ENCODE peak calls at places on chromosomes 2 and 18, in six cellular contexts. Z, Q, D, E, I and B are unnamed samples.

GRCh38 chr2:119659601-119660342 is 19.2 kb upstream of the TMEM177 start:
- DNase-seq in Z (no peak), Q (peak; percentile 61), D (no peak), E (peak; percentile 80), I (peak; percentile 49), B (no peak)

GRCh38 chr18:21196426-21196825 is 45.6 kb upstream of the GREB1L start:
- DNase-seq in Z (no peak), Q (no peak), D (no peak), E (no peak), I (no peak), B (no peak)

GRCh38 chr2:127105656-127106456 is 1.1 kb downstream of the BIN1 start:
- DNase-seq in Z (no peak), Q (no peak), D (no peak), E (peak; percentile 71), I (no peak), B (no peak)

GRCh38 chr2:96927420-96928171 is 57.7 kb upstream of the SEMA4C start:
- DNase-seq in Z (no peak), Q (no peak), D (no peak), E (no peak), I (no peak), B (no peak)

GRCh38 chr2:39252888-39253518 is 9.2 kb upstream of the CDKL4 start:
- DNase-seq in Z (no peak), Q (no peak), D (no peak), E (no peak), I (no peak), B (no peak)

GRCh38 chr2:190318931-190319556 is 582 bp downstream of the HIBCH start:
- DNase-seq in Z (no peak), Q (no peak), D (peak; percentile 2), E (no peak), I (no peak), B (no peak)

GRCh38 chr2:128311755-128312341 is 6.8 kb downstream of the HS6ST1 start:
- DNase-seq in Z (no peak), Q (no peak), D (no peak), E (peak; percentile 44), I (no peak), B (peak; percentile 8)

GRCh38 chr2:64767670-64768425 is 114.1 kb upstream of the SERTAD2 start:
- DNase-seq in Z (no peak), Q (peak; percentile 76), D (peak; percentile 72), E (peak; percentile 82), I (peak; percentile 54), B (peak; percentile 77)

GRCh38 chr2:164014068-164014577 is 278.3 kb upstream of the FIGN start:
- DNase-seq in Z (no peak), Q (no peak), D (no peak), E (no peak), I (no peak), B (no peak)

GRCh38 chr2:460861-461260 is 173.0 kb upstream of the ALKAL2 start:
- DNase-seq in Z (no peak), Q (no peak), D (no peak), E (no peak), I (no peak), B (no peak)

GRCh38 chr18:415627-416612 is 84.6 kb downstream of the COLEC12 start:
- DNase-seq in Z (no peak), Q (no peak), D (no peak), E (no peak), I (no peak), B (no peak)

GRCh38 chr2:187989925-187990623 is 301.6 kb upstream of the GULP1 start:
- DNase-seq in Z (no peak), Q (no peak), D (no peak), E (no peak), I (no peak), B (no peak)

GRCh38 chr2:206981089-206981674 is 41.9 kb downstream of the CPO start:
- DNase-seq in Z (no peak), Q (no peak), D (no peak), E (no peak), I (no peak), B (no peak)

GRCh38 chr2:28219134-28219533 is 173.5 kb upstream of the FOSL2 start:
- DNase-seq in Z (no peak), Q (no peak), D (no peak), E (no peak), I (no peak), B (no peak)

GRCh38 chr2:37414470-37414949 is 70.1 kb downstream of the QPCT start:
- DNase-seq in Z (peak; percentile 53), Q (peak; percentile 27), D (no peak), E (no peak), I (peak; percentile 39), B (no peak)

GRCh38 chr2:226839960-226840359 is 4.1 kb downstream of the RHBDD1 start:
- DNase-seq in Z (no peak), Q (no peak), D (no peak), E (no peak), I (no peak), B (no peak)

GRCh38 chr2:54514819-54515569 is 58.9 kb downstream of the SPTBN1 start:
- DNase-seq in Z (no peak), Q (no peak), D (no peak), E (no peak), I (no peak), B (no peak)

GRCh38 chr18:43665239-43665788 is 388.0 kb upstream of the SYT4 start:
- DNase-seq in Z (no peak), Q (no peak), D (no peak), E (no peak), I (no peak), B (no peak)

GRCh38 chr18:43663159-43663558 is 385.9 kb upstream of the SYT4 start:
- DNase-seq in Z (no peak), Q (no peak), D (no peak), E (no peak), I (no peak), B (no peak)

GRCh38 chr18:43664487-43665008 is 387.3 kb upstream of the SYT4 start:
- DNase-seq in Z (no peak), Q (no peak), D (no peak), E (no peak), I (no peak), B (no peak)

GRCh38 chr18:43661570-43661969 is 384.3 kb upstream of the SYT4 start:
- DNase-seq in Z (peak; percentile 4), Q (no peak), D (no peak), E (peak; percentile 49), I (peak; percentile 1), B (no peak)

GRCh38 chr18:43662657-43663056 is 385.4 kb upstream of the SYT4 start:
- DNase-seq in Z (no peak), Q (no peak), D (no peak), E (no peak), I (no peak), B (no peak)
- TF ChIP-seq TAF1 in Z (no peak), Q (no peak), D (no peak), E (no peak), I (no peak), B (no peak)

DNA sequence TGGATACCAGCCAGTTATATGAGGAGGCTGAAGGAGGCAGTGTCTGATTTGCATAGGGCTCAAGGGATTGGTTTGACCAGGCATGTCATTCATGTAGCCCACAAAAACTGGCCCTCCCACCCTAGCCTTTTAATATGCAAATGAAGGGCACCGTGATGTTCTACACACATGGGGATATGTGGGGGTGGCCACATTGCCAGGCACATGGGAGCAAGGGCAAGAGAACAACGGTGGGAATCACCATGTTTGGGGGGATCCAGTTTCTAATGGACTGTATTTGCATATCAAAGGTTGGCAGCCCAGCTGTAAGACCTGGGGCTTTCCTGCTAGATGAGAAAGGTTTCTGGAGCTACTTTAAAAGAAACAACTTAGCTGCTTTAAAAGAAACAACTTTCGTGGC is 65.1 kb upstream of the SLC25A52 start:
- DNase-seq in Z (peak; percentile 31), Q (no peak), D (no peak), E (peak; percentile 78), I (no peak), B (no peak)
- TF ChIP-seq POLR2A in Z (no peak), Q (no peak), D (no peak), E (no peak), I (no peak), B (no peak)

GRCh38 chr18:58861853-58862252 is 2.8 kb upstream of the ZNF532 start:
- DNase-seq in Z (no peak), Q (no peak), D (no peak), E (no peak), I (no peak), B (no peak)

GRCh38 chr18:58865009-58865345 is 300 bp downstream of the ZNF532 start:
- DNase-seq in Z (no peak), Q (no peak), D (no peak), E (no peak), I (no peak), B (no peak)

GRCh38 chr18:58862851-58863538 is 1.7 kb upstream of the ZNF532 start:
- DNase-seq in Z (no peak), Q (no peak), D (peak; percentile 49), E (peak; percentile 64), I (no peak), B (peak; percentile 40)

GRCh38 chr18:58862404-58862803 is 2.3 kb upstream of the ZNF532 start:
- DNase-seq in Z (no peak), Q (no peak), D (no peak), E (no peak), I (no peak), B (no peak)

DNA sequence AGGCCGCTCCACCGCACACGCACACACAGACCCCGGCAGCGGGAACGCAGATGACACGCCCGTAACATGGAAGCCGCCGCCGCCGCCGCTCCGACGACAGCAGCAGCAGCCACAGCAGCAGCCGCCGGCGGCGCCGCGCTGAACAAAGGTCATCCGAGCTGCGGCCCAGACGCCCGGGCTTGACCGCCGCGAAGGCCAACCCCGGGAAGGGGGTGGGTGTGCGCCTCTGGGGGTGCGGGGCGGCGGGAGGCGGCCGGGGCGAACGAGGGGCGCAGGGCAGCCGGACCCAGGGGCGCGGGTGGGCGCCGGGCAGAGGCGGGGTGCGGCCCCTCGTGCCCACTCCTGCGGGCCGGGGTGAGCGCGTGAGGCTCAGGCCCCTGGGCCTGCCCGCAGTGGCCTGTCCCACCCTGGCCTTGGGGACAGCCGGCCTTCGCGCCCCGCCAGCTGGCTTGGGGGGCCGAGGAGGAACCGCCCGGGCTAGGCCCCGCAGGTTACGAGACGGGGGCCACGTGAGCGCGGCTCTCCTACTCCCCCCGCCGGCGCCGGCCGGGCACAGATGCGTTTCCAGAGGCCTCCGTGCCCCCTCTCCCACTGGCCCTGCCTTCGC is 1.0 kb upstream of the ZNF532 start:
- DNase-seq in Z (no peak), Q (no peak), D (peak; percentile 44), E (no peak), I (no peak), B (peak; percentile 48)
- TF ChIP-seq POLR2AphosphoS5 in Z (no peak), Q (no peak), D (no peak), E (peak; percentile 22), I (no peak), B (no peak)

GRCh38 chr18:3998698-3999333 is 456.3 kb downstream of the DLGAP1 start:
- DNase-seq in Z (no peak), Q (peak; percentile 23), D (no peak), E (no peak), I (peak; percentile 14), B (no peak)

GRCh38 chr18:3994061-3994687 is 460.9 kb downstream of the DLGAP1 start:
- DNase-seq in Z (no peak), Q (no peak), D (no peak), E (no peak), I (no peak), B (no peak)

DNA sequence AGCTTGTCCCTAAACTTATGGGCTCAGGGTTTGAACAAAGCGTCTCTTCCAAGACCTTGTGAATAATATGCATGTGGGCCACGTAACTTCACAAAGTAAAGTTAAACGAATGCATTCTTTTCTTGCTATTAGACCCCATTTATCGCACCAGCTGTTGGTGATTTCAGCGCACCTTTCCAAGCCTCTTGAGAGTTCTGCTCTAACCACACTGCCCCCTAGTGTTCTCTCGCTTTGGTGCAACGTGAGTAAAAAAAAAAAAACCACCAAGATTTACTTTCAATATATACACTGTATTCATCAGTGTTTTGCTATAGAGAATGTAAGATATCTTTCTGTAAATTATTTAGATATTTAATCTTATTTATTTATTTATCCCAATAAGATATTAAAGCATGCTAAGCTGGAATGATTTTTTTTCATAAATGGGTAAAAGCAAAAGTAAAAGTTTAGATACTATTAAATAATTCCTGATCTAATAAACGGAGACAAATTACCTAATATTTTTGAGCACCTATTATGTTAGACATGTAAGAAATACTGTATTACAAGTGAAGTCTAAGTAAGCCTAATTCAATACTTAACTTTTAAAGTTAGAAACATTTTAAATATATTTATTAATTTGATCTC is 459.5 kb downstream of the DLGAP1 start:
- DNase-seq in Z (peak; percentile 38), Q (peak; percentile 54), D (no peak), E (peak; percentile 69), I (peak; percentile 56), B (no peak)
- TF ChIP-seq TAF1 in Z (no peak), Q (no peak), D (no peak), E (no peak), I (no peak), B (no peak)